ENCODE peak calls at places on chromosome 20, in seven cellular contexts. R is stimulated activated CD4-positive, alpha-beta T cell treated with anti-CD3 and anti-CD28 coated beads, Interleukin-12 subunit alpha, Interleukin-12 subunit beta, amount 100 ng/mL, for 24 hours; I is EL; B is CD4-positive, CD25-positive, alpha-beta regulatory T cell; Q is cerebellar cortex; K is dorsolateral prefrontal cortex; J is NCI-H1694 treated with DMSO at 0.1 percent for 48 hours. T is an unnamed sample.

GRCh38 chr20:47875302-47876025 is 90.2 kb upstream of the SULF2 start:
- DNase-seq in R (no peak), I (peak; percentile 56), B (no peak), Q (no peak), K (no peak), J (no peak), T (peak; percentile 24)

GRCh38 chr20:45934046-45934586 is 367 bp upstream of the PCIF1 start:
- DNase-seq in R (no peak), I (peak; percentile 56), B (no peak), Q (peak; percentile 80), K (peak; percentile 80), J (peak; percentile 62), T (no peak)

GRCh38 chr20:35355372-35355771 is 56.4 kb downstream of the UQCC1 start:
- DNase-seq in R (no peak), I (no peak), B (no peak), Q (no peak), K (no peak), J (no peak), T (no peak)

GRCh38 chr20:56091635-56092180 is 86.4 kb upstream of the CBLN4 start:
- DNase-seq in R (no peak), I (no peak), B (no peak), Q (no peak), K (no peak), J (no peak), T (no peak)

GRCh38 chr20:38073307-38074010 is 39.9 kb downstream of the RPRD1B start:
- DNase-seq in R (no peak), I (peak; percentile 96), B (peak; percentile 29), Q (peak; percentile 73), K (no peak), J (peak; percentile 30), T (peak; percentile 94)

GRCh38 chr20:43605715-43606114 is 15.0 kb downstream of the IFT52 start:
- DNase-seq in R (no peak), I (no peak), B (no peak), Q (no peak), K (no peak), J (no peak), T (no peak)

GRCh38 chr20:41989935-41990635 is 371.9 kb upstream of the CHD6 start:
- DNase-seq in R (no peak), I (no peak), B (no peak), Q (no peak), K (no peak), J (no peak), T (no peak)

GRCh38 chr20:42603655-42604054 is 586.1 kb downstream of the PTPRT start:
- DNase-seq in R (no peak), I (no peak), B (no peak), Q (no peak), K (no peak), J (no peak), T (no peak)

GRCh38 chr20:25278636-25279361 is 30.9 kb downstream of the PYGB start:
- DNase-seq in R (no peak), I (no peak), B (no peak), Q (no peak), K (peak; percentile 22), J (no peak), T (no peak)

GRCh38 chr20:33668087-33668790 is 1.5 kb downstream of the ACTL10 start:
- DNase-seq in R (peak; percentile 75), I (no peak), B (no peak), Q (no peak), K (no peak), J (no peak), T (no peak)

GRCh38 chr20:1225729-1226313 is at the start of gene RAD21L1:
- DNase-seq in R (peak; percentile 73), I (peak; percentile 75), B (peak; percentile 60), Q (peak; percentile 46), K (peak; percentile 71), J (no peak), T (peak; percentile 45)

GRCh38 chr20:32680544-32681174 is 6.9 kb upstream of the C20orf203 start:
- DNase-seq in R (no peak), I (no peak), B (no peak), Q (no peak), K (no peak), J (no peak), T (no peak)

GRCh38 chr20:59746155-59746554 is 141.8 kb downstream of the PHACTR3 start:
- DNase-seq in R (no peak), I (no peak), B (no peak), Q (peak; percentile 67), K (no peak), J (no peak), T (no peak)

GRCh38 chr20:25453035-25453810 is 45.8 kb downstream of the GINS1 start:
- DNase-seq in R (no peak), I (peak; percentile 49), B (no peak), Q (peak; percentile 49), K (no peak), J (no peak), T (peak; percentile 74)

GRCh38 chr20:38211200-38212097 is 46.4 kb upstream of the TGM2 start:
- DNase-seq in R (no peak), I (no peak), B (no peak), Q (peak; percentile 23), K (peak; percentile 61), J (no peak), T (no peak)

GRCh38 chr20:46406986-46407670 is 713 bp upstream of the ELMO2 start:
- DNase-seq in R (peak; percentile 85), I (no peak), B (peak; percentile 72), Q (peak; percentile 78), K (peak; percentile 86), J (peak; percentile 15), T (peak; percentile 57)

GRCh38 chr20:25546048-25546447 is 39.3 kb downstream of the NINL start:
- DNase-seq in R (no peak), I (no peak), B (no peak), Q (no peak), K (no peak), J (no peak), T (no peak)

GRCh38 chr20:49685809-49686208 is 27.9 kb downstream of the B4GALT5 start:
- DNase-seq in R (no peak), I (peak; percentile 43), B (no peak), Q (peak; percentile 45), K (no peak), J (no peak), T (peak; percentile 43)

GRCh38 chr20:17557675-17558006 is 12.2 kb upstream of the DSTN start:
- DNase-seq in R (no peak), I (peak; percentile 67), B (no peak), Q (no peak), K (no peak), J (peak; percentile 26), T (peak; percentile 76)

GRCh38 chr20:16760431-16761304 is 12.5 kb downstream of the OTOR start:
- DNase-seq in R (no peak), I (no peak), B (no peak), Q (no peak), K (no peak), J (no peak), T (no peak)

GRCh38 chr20:36543187-36544133 is 2.1 kb downstream of the MYL9 start:
- DNase-seq in R (no peak), I (peak; percentile 86), B (no peak), Q (no peak), K (no peak), J (no peak), T (peak; percentile 61)

GRCh38 chr20:43379239-43379917 is 78.3 kb upstream of the SRSF6 start:
- DNase-seq in R (no peak), I (peak; percentile 94), B (no peak), Q (no peak), K (no peak), J (no peak), T (peak; percentile 83)